ENCODE peak calls at places on chromosomes 16 and 17, in nine cellular contexts. Y is stomach, Z is esophagus squamous epithelium, P is IMR-90, S is ovary, H is tibial nerve, O is Peyer's patch, Q is HepG2, C is body of pancreas. F is an unnamed sample.
A peak's percentile ranks its signal among the peaks of the same experiment; 100 is the strongest.

GRCh38 chr17:66843606-66844005 is 8.7 kb downstream of the CACNG5 start:
- DNase-seq in Y (no peak), Z (no peak), P (no peak), S (no peak), H (no peak), O (no peak), Q (no peak), C (no peak), F (no peak)

GRCh38 chr17:56176101-56176500 is 22.8 kb downstream of the ANKFN1 start:
- DNase-seq in Y (no peak), Z (no peak), P (peak; percentile 36), S (no peak), H (no peak), O (no peak), Q (no peak), C (no peak), F (no peak)

GRCh38 chr16:4608704-4608980 is 6.0 kb downstream of the UBALD1 start:
- DNase-seq in Y (no peak), Z (no peak), P (no peak), S (no peak), H (no peak), O (no peak), Q (no peak), C (no peak), F (no peak)

GRCh38 chr16:57993452-57993851 is 7.0 kb downstream of the ZNF319 start:
- DNase-seq in Y (no peak), Z (no peak), P (no peak), S (no peak), H (no peak), O (no peak), Q (no peak), C (peak; percentile 48), F (no peak)

GRCh38 chr16:29710227-29711219 is 31.5 kb downstream of the QPRT start:
- DNase-seq in Y (no peak), Z (no peak), P (peak; percentile 79), S (no peak), H (peak; percentile 60), O (no peak), Q (peak; percentile 75), C (no peak), F (no peak)

GRCh38 chr16:21950782-21951521 is 2.2 kb upstream of the UQCRC2 start:
- DNase-seq in Y (no peak), Z (no peak), P (peak; percentile 37), S (no peak), H (peak; percentile 8), O (no peak), Q (peak; percentile 54), C (no peak), F (no peak)

GRCh38 chr17:19288453-19288852 is 51.3 kb downstream of the EPN2 start:
- DNase-seq in Y (no peak), Z (no peak), P (no peak), S (no peak), H (no peak), O (no peak), Q (peak; percentile 59), C (no peak), F (no peak)

GRCh38 chr17:76927982-76928381 is 59.8 kb downstream of the MGAT5B start:
- DNase-seq in Y (no peak), Z (no peak), P (no peak), S (no peak), H (no peak), O (no peak), Q (no peak), C (no peak), F (no peak)

GRCh38 chr17:79045830-79046500 is 22.0 kb downstream of the C1QTNF1 start:
- DNase-seq in Y (peak; percentile 82), Z (no peak), P (peak; percentile 57), S (peak; percentile 64), H (peak; percentile 76), O (peak; percentile 83), Q (peak; percentile 71), C (peak; percentile 76), F (peak; percentile 77)

GRCh38 chr17:38864636-38865398 is 5.0 kb upstream of the LASP1 start:
- DNase-seq in Y (no peak), Z (no peak), P (peak; percentile 54), S (no peak), H (no peak), O (no peak), Q (peak; percentile 66), C (no peak), F (no peak)

GRCh38 chr17:69466905-69467630 is 52.6 kb downstream of the MAP2K6 start:
- DNase-seq in Y (no peak), Z (no peak), P (peak; percentile 62), S (no peak), H (no peak), O (no peak), Q (peak; percentile 12), C (no peak), F (no peak)

GRCh38 chr16:14097182-14097951 is 26.2 kb downstream of the MRTFB start:
- DNase-seq in Y (peak; percentile 63), Z (no peak), P (no peak), S (no peak), H (no peak), O (no peak), Q (peak; percentile 39), C (peak; percentile 72), F (no peak)
- TF ChIP-seq CTCF in Y (no peak), Z (no peak), P (no peak), S (no peak), H (no peak), O (no peak), Q (no peak), C (no peak), F (no peak)

GRCh38 chr16:83344014-83344413 is 463.8 kb upstream of the HSBP1 start:
- DNase-seq in Y (no peak), Z (no peak), P (peak; percentile 89), S (no peak), H (no peak), O (no peak), Q (no peak), C (no peak), F (no peak)
- TF ChIP-seq POLR2A in Y (no peak), Z (no peak), P (no peak), S (no peak), H (no peak), O (no peak), Q (no peak), C (no peak), F (no peak)

GRCh38 chr16:3173892-3174617 is 13.9 kb upstream of the OR1F1 start:
- DNase-seq in Y (no peak), Z (no peak), P (no peak), S (no peak), H (no peak), O (no peak), Q (peak; percentile 65), C (no peak), F (peak; percentile 37)
- TF ChIP-seq CTCF in Y (no peak), Z (no peak), P (peak; percentile 29), S (no peak), H (no peak), O (no peak), Q (peak; percentile 72), C (no peak), F (no peak)

GRCh38 chr17:8222630-8223355 is 12.4 kb upstream of the AURKB start:
- DNase-seq in Y (peak; percentile 94), Z (peak; percentile 60), P (peak; percentile 93), S (peak; percentile 97), H (peak; percentile 95), O (peak; percentile 94), Q (peak; percentile 88), C (peak; percentile 93), F (peak; percentile 94)
- TF ChIP-seq POLR2A in Y (no peak), Z (no peak), P (peak; percentile 77), S (peak; percentile 84), H (peak; percentile 79), O (peak; percentile 55), Q (peak; percentile 78), C (peak; percentile 83), F (no peak)

DNA sequence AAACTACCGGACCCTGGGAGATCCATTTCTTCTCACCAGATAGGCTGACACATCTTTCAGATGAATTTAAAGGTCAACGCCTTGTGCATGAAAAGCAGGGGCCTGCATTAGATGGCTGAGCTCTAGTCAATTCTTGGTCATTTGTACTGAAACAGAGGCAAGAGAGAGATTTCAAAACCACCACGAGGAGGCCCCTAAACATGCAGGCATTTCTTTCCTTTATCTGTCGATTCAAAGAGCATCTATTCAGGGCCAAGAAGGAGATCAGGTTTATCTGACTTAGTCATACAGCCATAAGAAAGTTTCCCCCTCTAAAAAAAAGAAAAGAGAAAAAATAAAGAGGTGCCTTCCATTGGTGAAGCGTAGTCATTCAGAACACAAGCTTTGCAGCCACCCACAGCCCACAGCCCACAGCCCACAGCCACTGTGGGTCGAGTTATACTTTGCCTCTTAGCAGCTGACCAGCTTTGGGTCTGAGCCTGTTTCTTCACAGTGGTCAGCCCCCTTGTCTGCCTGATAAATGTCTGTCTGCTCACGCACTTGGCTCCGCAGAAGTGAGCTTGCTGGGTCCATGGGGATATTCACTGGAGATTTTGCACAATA is 207.5 kb downstream of the CDH13 start:
- DNase-seq in Y (no peak), Z (no peak), P (peak; percentile 46), S (no peak), H (no peak), O (no peak), Q (no peak), C (no peak), F (no peak)
- TF ChIP-seq CTCF in Y (no peak), Z (no peak), P (no peak), S (no peak), H (no peak), O (no peak), Q (no peak), C (no peak), F (no peak)